ENCODE peak calls at places on chromosome 14, in seven cellular contexts. O is stimulated activated effector memory CD8-positive, alpha-beta T cell treated with anti-CD3 and anti-CD28 coated beads, Interleukin-12 subunit alpha, Interleukin-12 subunit beta, amount 100 ng/mL, for 72 hours; A is aorta; Z is NCI-H2227 treated with DMSO at 0.1 percent for 48 hours; T is psoas muscle; C is COR-L47; S is RWPE1. I is an unnamed sample.

GRCh38 chr14:34113051-34113511 is 162.2 kb upstream of the EGLN3 start:
- DNase-seq in A (no peak), Z (no peak), S (peak; percentile 74), C (no peak), T (no peak), O (no peak), I (no peak)

GRCh38 chr14:97976861-97977260 is 1179.7 kb downstream of the VRK1 start:
- DNase-seq in O (peak; percentile 56), A (no peak), Z (no peak), S (no peak), C (no peak), T (peak; percentile 54), I (no peak)

GRCh38 chr14:69674546-69675245 is 63.3 kb downstream of the SUSD6 start:
- DNase-seq in A (no peak), S (no peak), Z (no peak), O (no peak), C (no peak), T (no peak), I (no peak)

GRCh38 chr14:56002316-56002715 is 115.9 kb upstream of the PELI2 start:
- DNase-seq in O (no peak), A (no peak), T (no peak), C (peak; percentile 62), Z (peak; percentile 54), S (no peak), I (no peak)

GRCh38 chr14:68649461-68650189 is 143.2 kb downstream of the ZFP36L1 start:
- DNase-seq in A (no peak), T (no peak), C (no peak), O (no peak), Z (no peak), S (no peak), I (no peak)

GRCh38 chr14:106269451-106270204 is 743.2 kb downstream of the TMEM121 start:
- DNase-seq in T (no peak), Z (no peak), C (no peak), A (no peak), S (no peak), O (no peak), I (no peak)

GRCh38 chr14:105487986-105488777 is 1.5 kb downstream of the CRIP1 start:
- DNase-seq in S (no peak), Z (no peak), T (peak; percentile 18), O (peak; percentile 73), C (no peak), A (no peak), I (no peak)

GRCh38 chr14:69519253-69519661 is 34.7 kb downstream of the PLEKHD1 start:
- DNase-seq in C (no peak), Z (no peak), A (no peak), O (no peak), T (no peak), S (peak; percentile 17), I (no peak)

GRCh38 chr14:78356406-78356805 is 186.2 kb downstream of the NRXN3 start:
- DNase-seq in O (no peak), S (no peak), Z (no peak), T (no peak), A (no peak), C (no peak), I (peak; percentile 73)

GRCh38 chr14:52025310-52025709 is 36.0 kb downstream of the RTRAF start:
- DNase-seq in O (no peak), Z (no peak), T (no peak), C (no peak), S (peak; percentile 42), A (no peak), I (no peak)

GRCh38 chr14:85766295-85766694 is 236.4 kb downstream of the FLRT2 start:
- DNase-seq in O (no peak), C (no peak), Z (no peak), S (no peak), T (no peak), A (no peak), I (no peak)

GRCh38 chr14:101713641-101714349 is 47.7 kb upstream of the PPP2R5C start:
- DNase-seq in S (no peak), C (no peak), T (no peak), Z (no peak), O (peak; percentile 64), A (no peak), I (no peak)

GRCh38 chr14:77458249-77458950 is 507 bp downstream of the AHSA1 start:
- DNase-seq in A (no peak), O (peak; percentile 69), T (no peak), S (peak; percentile 22), C (peak; percentile 4), Z (peak; percentile 44), I (peak; percentile 34)

GRCh38 chr14:78005325-78005724 is 164.8 kb upstream of the NRXN3 start:
- DNase-seq in Z (no peak), S (peak; percentile 87), C (no peak), O (no peak), T (no peak), A (no peak), I (no peak)

GRCh38 chr14:37246427-37246829 is 48.7 kb downstream of the MIPOL1 start:
- DNase-seq in Z (peak; percentile 37), A (no peak), T (no peak), O (no peak), S (peak; percentile 41), C (peak; percentile 70), I (peak; percentile 99)

GRCh38 chr14:105532735-105533141 is 6.4 kb downstream of the TMEM121 start:
- DNase-seq in Z (no peak), O (no peak), S (no peak), C (no peak), A (peak; percentile 72), T (no peak), I (no peak)

GRCh38 chr14:53894456-53894855 is 62.2 kb downstream of the BMP4 start:
- DNase-seq in T (no peak), A (no peak), Z (no peak), S (peak; percentile 21), C (no peak), O (no peak), I (no peak)